ENCODE peak calls at places on chromosome 9, in six cellular contexts. K is K562, D is GM12878, R is GM12891, Q is HepG2, T is H1. B is an unnamed sample.

GRCh38 chr9:83307051-83307724 is 231.0 kb downstream of the FRMD3 start:
- DNase-seq in K (no peak), D (no peak), R (no peak), Q (no peak), T (no peak), B (no peak)

GRCh38 chr9:29449294-29449693 is 1876.0 kb upstream of the C9orf72 start:
- DNase-seq in K (no peak), D (no peak), R (no peak), Q (no peak), T (no peak), B (no peak)

GRCh38 chr9:86387376-86387775 is 33.2 kb upstream of the TUT7 start:
- DNase-seq in K (no peak), D (no peak), R (no peak), Q (no peak), T (no peak), B (no peak)

GRCh38 chr9:34809504-34810186 is 99.7 kb upstream of the CCL21 start:
- DNase-seq in K (peak), D (no peak), R (no peak), Q (no peak), T (peak), B (no peak)

GRCh38 chr9:113598451-113598850 is 134.9 kb downstream of the RGS3 start:
- DNase-seq in K (no peak), D (no peak), R (no peak), Q (no peak), T (no peak), B (no peak)

GRCh38 chr9:84276741-84277140 is 63.8 kb downstream of the SLC28A3 start:
- DNase-seq in K (no peak), D (no peak), R (no peak), Q (no peak), T (no peak), B (no peak)

GRCh38 chr9:12613071-12613470 is 80.1 kb upstream of the TYRP1 start:
- DNase-seq in K (no peak), D (no peak), R (no peak), Q (no peak), T (no peak), B (no peak)

GRCh38 chr9:96327694-96328352 is 25.8 kb upstream of the HSD17B3 start:
- DNase-seq in K (peak), D (peak), R (peak), Q (peak), T (no peak), B (no peak)

GRCh38 chr9:131872702-131873101 is 132.8 kb upstream of the RAPGEF1 start:
- DNase-seq in K (no peak), D (no peak), R (no peak), Q (no peak), T (no peak), B (no peak)

GRCh38 chr9:88950341-88951141 is 40.7 kb upstream of the S1PR3 start:
- DNase-seq in K (peak), D (no peak), R (no peak), Q (peak), T (no peak), B (no peak)

GRCh38 chr9:4489919-4490704 is at the start of gene SLC1A1:
- DNase-seq in K (no peak), D (peak), R (peak), Q (no peak), T (no peak), B (peak)

GRCh38 chr9:124882221-124882620 is 20.3 kb downstream of the ARPC5L start:
- DNase-seq in K (no peak), D (no peak), R (no peak), Q (no peak), T (no peak), B (no peak)

DNA sequence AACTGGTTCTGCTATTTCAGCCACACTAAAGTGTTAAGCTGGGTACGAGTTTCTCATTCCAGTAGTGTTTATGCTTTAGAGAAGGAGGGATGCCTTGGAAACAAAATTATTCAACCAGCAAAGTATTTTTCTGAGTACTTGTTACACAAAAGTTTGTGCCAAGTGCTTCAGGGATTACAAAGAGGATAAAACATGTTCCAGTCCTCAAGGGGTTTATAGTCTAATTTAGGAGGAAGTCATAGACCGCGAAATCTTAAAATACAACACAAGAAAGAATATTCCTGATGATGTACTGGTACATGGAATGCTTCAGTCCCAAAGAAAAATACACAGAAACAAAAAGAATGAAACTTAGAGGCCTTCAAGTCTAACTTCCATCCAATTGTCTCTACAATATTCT is 85.4 kb upstream of the NR4A3 start:
- DNase-seq in K (no peak), D (no peak), R (no peak), Q (no peak), T (no peak), B (no peak)
- TF ChIP-seq TAF1 in K (no peak), D (no peak), R (no peak), Q (no peak), T (no peak), B (no peak)

GRCh38 chr9:69236188-69236587 is 62.1 kb downstream of the TJP2 start:
- DNase-seq in K (no peak), D (no peak), R (no peak), Q (no peak), T (no peak), B (no peak)
- TF ChIP-seq POLR2A in K (no peak), D (no peak), R (no peak), Q (no peak), T (no peak), B (no peak)

GRCh38 chr9:69299316-69299715 is 25.7 kb upstream of the ENTREP1 start:
- DNase-seq in K (no peak), D (no peak), R (no peak), Q (no peak), T (no peak), B (no peak)
- TF ChIP-seq TAF1 in K (no peak), D (no peak), R (no peak), Q (no peak), T (no peak), B (no peak)

DNA sequence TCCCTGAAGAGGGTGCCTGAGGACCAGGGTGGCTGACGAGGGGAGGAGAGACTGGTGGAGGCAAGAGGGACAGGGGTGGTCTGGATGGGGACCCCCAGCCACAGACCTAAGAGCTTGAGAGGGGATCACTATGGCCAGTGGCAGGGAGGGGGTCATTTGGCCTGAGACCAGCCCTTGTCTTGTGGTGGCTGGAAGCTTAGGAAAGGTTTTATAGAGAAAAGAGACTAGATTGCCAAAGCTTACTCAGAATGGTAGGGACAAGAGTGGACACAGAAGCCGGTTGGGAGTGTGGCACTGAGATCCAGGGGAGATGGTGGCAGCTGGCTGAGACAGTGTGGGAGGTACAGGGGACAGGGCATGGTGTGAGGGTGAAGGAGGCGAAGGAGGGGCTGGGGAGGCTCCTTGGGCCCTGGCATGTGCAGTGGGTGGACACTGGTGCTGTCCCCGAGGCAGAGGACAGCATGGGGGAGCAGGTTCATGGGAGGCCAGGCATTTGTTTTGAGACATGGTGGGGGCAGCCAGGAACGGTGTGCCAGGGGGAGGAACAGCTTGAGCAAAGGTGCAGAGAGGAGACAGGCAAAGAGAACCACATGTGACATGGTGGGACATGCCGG is 123.0 kb downstream of the C9orf50 start:
- DNase-seq in K (no peak), D (no peak), R (no peak), Q (no peak), T (no peak), B (no peak)
- TF ChIP-seq POLR2A in K (no peak), D (no peak), R (no peak), Q (no peak), T (no peak), B (no peak)